ENCODE peak calls at places on chromosomes 12 and 14, in seven cellular contexts. F is NT2/D1, X is HepG2, U is HCT116, A is K562, Q is H1, C is GM12878. I is an unnamed sample.

GRCh38 chr12:10119072-10119471 is 10.9 kb downstream of the CLEC7A start:
- DNase-seq in F (no peak), X (no peak), U (no peak), A (no peak), Q (no peak), C (no peak), I (no peak)

GRCh38 chr12:131828671-131829350 is 618 bp downstream of the MMP17 start:
- DNase-seq in F (no peak), X (no peak), U (no peak), A (peak; percentile 55), Q (no peak), C (no peak), I (peak; percentile 68)

GRCh38 chr12:114936148-114937099 is 252.4 kb upstream of the TBX3 start:
- DNase-seq in F (no peak), X (no peak), U (no peak), A (no peak), Q (no peak), C (no peak), I (no peak)

GRCh38 chr12:121530600-121531355 is 50.0 kb downstream of the KDM2B start:
- DNase-seq in F (peak; percentile 82), X (no peak), U (no peak), A (peak; percentile 55), Q (no peak), C (no peak), I (no peak)

GRCh38 chr12:97277030-97277429 is 185.6 kb upstream of the RMST start:
- DNase-seq in F (no peak), X (no peak), U (no peak), A (no peak), Q (no peak), C (no peak), I (no peak)

GRCh38 chr14:57352771-57353170 is 37.6 kb upstream of the NAA30 start:
- DNase-seq in F (no peak), X (no peak), U (no peak), A (no peak), Q (no peak), C (no peak), I (no peak)

GRCh38 chr12:80607361-80608135 is 99.9 kb upstream of the MYF6 start:
- DNase-seq in F (no peak), X (no peak), U (no peak), A (no peak), Q (no peak), C (no peak), I (no peak)

GRCh38 chr12:64650762-64651161 is 40.5 kb downstream of the RASSF3 start:
- DNase-seq in F (no peak), X (no peak), U (no peak), A (no peak), Q (no peak), C (no peak), I (no peak)

GRCh38 chr14:21024668-21025373 is at the start of gene NDRG2:
- DNase-seq in F (peak; percentile 57), X (peak; percentile 84), U (no peak), A (peak; percentile 90), Q (no peak), C (no peak), I (peak; percentile 95)

GRCh38 chr12:84874125-84874824 is 38.3 kb downstream of the SLC6A15 start:
- DNase-seq in F (peak; percentile 25), X (peak; percentile 38), U (peak; percentile 55), A (peak; percentile 27), Q (no peak), C (no peak), I (peak; percentile 38)

GRCh38 chr12:62631531-62632520 is 165.2 kb downstream of the MON2 start:
- DNase-seq in F (no peak), X (peak; percentile 25), U (no peak), A (no peak), Q (no peak), C (no peak), I (peak; percentile 89)

GRCh38 chr12:12983420-12984035 is 16.5 kb downstream of the HEBP1 start:
- DNase-seq in F (no peak), X (peak; percentile 30), U (peak; percentile 33), A (peak; percentile 17), Q (no peak), C (no peak), I (peak; percentile 45)

GRCh38 chr14:22319526-22320352 is 269.3 kb downstream of the DAD1 start:
- DNase-seq in F (peak; percentile 32), X (peak; percentile 80), U (peak; percentile 53), A (no peak), Q (no peak), C (peak; percentile 42), I (peak; percentile 30)

GRCh38 chr12:24012528-24012927 is 63.1 kb upstream of the SOX5 start:
- DNase-seq in F (no peak), X (peak; percentile 28), U (no peak), A (no peak), Q (no peak), C (no peak), I (no peak)

GRCh38 chr12:47753021-47754001 is 5.4 kb downstream of the RAPGEF3 start:
- DNase-seq in F (peak; percentile 59), X (no peak), U (no peak), A (no peak), Q (no peak), C (no peak), I (peak; percentile 75)

GRCh38 chr14:95041477-95042020 is 115.8 kb downstream of the DICER1 start:
- DNase-seq in F (no peak), X (no peak), U (no peak), A (no peak), Q (no peak), C (no peak), I (no peak)

GRCh38 chr12:65603428-65604351 is 220.6 kb upstream of the HMGA2 start:
- DNase-seq in F (no peak), X (no peak), U (peak; percentile 75), A (peak; percentile 9), Q (no peak), C (no peak), I (no peak)

GRCh38 chr12:110744176-110744575 is 1.5 kb upstream of the PPP1CC start:
- DNase-seq in F (no peak), X (peak; percentile 69), U (no peak), A (no peak), Q (no peak), C (no peak), I (no peak)

GRCh38 chr14:23629204-23629603 is 7.0 kb upstream of the DHRS2 start:
- DNase-seq in F (no peak), X (peak; percentile 68), U (no peak), A (no peak), Q (no peak), C (no peak), I (no peak)

GRCh38 chr14:66043921-66044320 is 442.2 kb upstream of the CCDC196 start:
- DNase-seq in F (no peak), X (no peak), U (no peak), A (no peak), Q (no peak), C (no peak), I (no peak)

GRCh38 chr12:49017764-49018281 is 753 bp downstream of the PRKAG1 start:
- DNase-seq in F (no peak), X (peak; percentile 38), U (no peak), A (no peak), Q (no peak), C (no peak), I (peak; percentile 60)

GRCh38 chr14:71959055-71959454 is 26.8 kb downstream of the RGS6 start:
- DNase-seq in F (no peak), X (no peak), U (no peak), A (no peak), Q (no peak), C (no peak), I (no peak)

GRCh38 chr14:33570717-33571058 is 380.2 kb downstream of the EGLN3 start:
- DNase-seq in F (no peak), X (no peak), U (no peak), A (no peak), Q (no peak), C (no peak), I (no peak)

GRCh38 chr14:67517083-67517482 is 16.0 kb upstream of the PLEKHH1 start:
- DNase-seq in F (no peak), X (no peak), U (no peak), A (no peak), Q (no peak), C (no peak), I (no peak)
- TF ChIP-seq YY1 in F (no peak), X (no peak), U (no peak), A (no peak), Q (no peak), C (no peak), I (no peak)

DNA sequence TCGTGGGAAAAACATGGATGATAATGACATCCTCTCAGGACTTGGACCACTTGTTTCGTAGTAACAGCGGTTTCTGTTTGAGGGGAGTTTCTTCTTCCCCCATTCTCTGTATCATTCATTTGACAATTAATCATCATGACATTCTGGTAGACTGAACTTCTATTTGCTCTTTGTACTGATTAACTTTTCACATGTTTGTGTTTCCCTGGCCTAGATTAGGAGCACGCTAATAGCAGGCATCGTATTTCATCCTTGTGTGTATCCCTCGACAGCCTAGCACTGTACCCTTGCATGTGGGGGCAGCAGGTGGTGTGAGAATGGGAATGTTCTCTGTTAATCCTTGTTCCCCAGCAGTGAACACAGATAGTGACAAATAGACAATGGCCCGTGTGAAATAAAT is 8.1 kb downstream of the LRRC74A start:
- DNase-seq in F (no peak), X (peak; percentile 60), U (no peak), A (no peak), Q (no peak), C (no peak), I (no peak)
- TF ChIP-seq YY1 in F (no peak), X (no peak), U (no peak), A (no peak), Q (no peak), C (no peak), I (no peak)

GRCh38 chr14:61365667-61366194 is 44.4 kb downstream of the PRKCH start:
- DNase-seq in F (no peak), X (no peak), U (no peak), A (no peak), Q (no peak), C (no peak), I (no peak)
- TF ChIP-seq YY1 in F (no peak), X (no peak), U (no peak), A (no peak), Q (no peak), C (no peak), I (no peak)

DNA sequence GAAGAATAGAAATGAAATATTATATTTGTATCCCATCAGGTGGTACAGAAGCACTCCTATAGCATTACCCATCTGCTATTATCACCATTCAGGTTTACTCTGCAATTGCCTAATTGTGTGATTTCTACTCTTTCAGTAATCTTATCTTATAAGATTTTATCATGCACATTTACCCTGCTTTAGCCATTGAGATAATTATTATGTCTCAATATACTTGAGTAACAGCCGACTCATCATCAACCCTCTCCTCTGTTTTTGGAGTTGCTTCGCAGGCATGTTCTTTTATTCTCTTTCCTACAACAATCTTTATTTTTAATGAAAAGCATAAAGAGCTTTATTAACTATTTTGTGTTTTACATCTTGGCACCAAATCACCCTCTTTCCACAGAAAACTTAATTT is 419.9 kb downstream of the LRIG3 start:
- DNase-seq in F (no peak), X (no peak), U (no peak), A (no peak), Q (no peak), C (no peak), I (no peak)
- TF ChIP-seq YY1 in F (no peak), X (no peak), U (no peak), A (no peak), Q (no peak), C (no peak), I (no peak)

GRCh38 chr14:99537399-99537798 is 56.2 kb downstream of the CCNK start:
- DNase-seq in F (peak; percentile 51), X (no peak), U (no peak), A (no peak), Q (no peak), C (no peak), I (no peak)
- TF ChIP-seq YY1 in F (no peak), X (no peak), U (no peak), A (no peak), Q (no peak), C (no peak), I (no peak)

GRCh38 chr14:104146651-104147345 is 8.4 kb downstream of the KIF26A start:
- DNase-seq in F (no peak), X (no peak), U (no peak), A (no peak), Q (no peak), C (no peak), I (no peak)
- TF ChIP-seq YY1 in F (no peak), X (no peak), U (no peak), A (no peak), Q (no peak), C (no peak), I (no peak)